ENCODE peak calls at places on chromosomes 6 and 20, in seven cellular contexts. One of them, this sample, is unnamed.
A peak's percentile ranks its signal among the peaks of the same experiment; 100 is the strongest.

GRCh38 chr6:42380208-42380979 is 71.3 kb downstream of the TRERF1 start:
- DNase-seq in cardiac muscle cell: no peak
- DNase-seq in colonic mucosa: no peak
- DNase-seq in PC-9: no peak
- DNase-seq in heart right ventricle: no peak
- DNase-seq in osteoblast: no peak
- DNase-seq in ovary: no peak
- DNase-seq in this sample: no peak

GRCh38 chr20:15682690-15683089 is 890.6 kb downstream of the KIF16B start:
- DNase-seq in cardiac muscle cell: no peak
- DNase-seq in colonic mucosa: no peak
- DNase-seq in PC-9: no peak
- DNase-seq in heart right ventricle: no peak
- DNase-seq in osteoblast: no peak
- DNase-seq in ovary: no peak
- DNase-seq in this sample: no peak

GRCh38 chr20:38308047-38308438 is 4.1 kb downstream of the BPI start:
- DNase-seq in cardiac muscle cell: peak; percentile 40
- DNase-seq in colonic mucosa: no peak
- DNase-seq in PC-9: no peak
- DNase-seq in heart right ventricle: no peak
- DNase-seq in osteoblast: no peak
- DNase-seq in ovary: no peak
- DNase-seq in this sample: no peak

GRCh38 chr20:35463455-35464300 is 8.3 kb downstream of the CEP250 start:
- DNase-seq in cardiac muscle cell: peak; percentile 81
- DNase-seq in colonic mucosa: peak; percentile 71
- DNase-seq in PC-9: peak; percentile 60
- DNase-seq in heart right ventricle: no peak
- DNase-seq in osteoblast: peak; percentile 92
- DNase-seq in ovary: peak; percentile 72
- DNase-seq in this sample: peak; percentile 58

GRCh38 chr6:9208956-9209355 is 773.6 kb upstream of the SLC35B3 start:
- DNase-seq in cardiac muscle cell: no peak
- DNase-seq in colonic mucosa: no peak
- DNase-seq in PC-9: no peak
- DNase-seq in heart right ventricle: no peak
- DNase-seq in osteoblast: no peak
- DNase-seq in ovary: no peak
- DNase-seq in this sample: no peak

GRCh38 chr20:51650685-51651134 is 108.2 kb upstream of the NFATC2 start:
- DNase-seq in cardiac muscle cell: peak; percentile 73
- DNase-seq in colonic mucosa: no peak
- DNase-seq in PC-9: no peak
- DNase-seq in heart right ventricle: no peak
- DNase-seq in osteoblast: no peak
- DNase-seq in ovary: no peak
- DNase-seq in this sample: no peak

GRCh38 chr6:118536478-118536877 is 11.6 kb upstream of the PLN start:
- DNase-seq in cardiac muscle cell: no peak
- DNase-seq in colonic mucosa: no peak
- DNase-seq in PC-9: no peak
- DNase-seq in heart right ventricle: no peak
- DNase-seq in osteoblast: no peak
- DNase-seq in ovary: no peak
- DNase-seq in this sample: no peak

GRCh38 chr20:11882651-11883050 is 35.0 kb upstream of the BTBD3 start:
- DNase-seq in cardiac muscle cell: no peak
- DNase-seq in colonic mucosa: no peak
- DNase-seq in PC-9: no peak
- DNase-seq in heart right ventricle: no peak
- DNase-seq in osteoblast: no peak
- DNase-seq in ovary: no peak
- DNase-seq in this sample: no peak

GRCh38 chr6:163408352-163408991 is 6.0 kb upstream of the QKI start:
- DNase-seq in cardiac muscle cell: no peak
- DNase-seq in colonic mucosa: no peak
- DNase-seq in PC-9: no peak
- DNase-seq in heart right ventricle: no peak
- DNase-seq in osteoblast: no peak
- DNase-seq in ovary: no peak
- DNase-seq in this sample: no peak

GRCh38 chr20:63192721-63193120 is 23.2 kb downstream of the YTHDF1 start:
- DNase-seq in cardiac muscle cell: no peak
- DNase-seq in colonic mucosa: no peak
- DNase-seq in PC-9: no peak
- DNase-seq in heart right ventricle: no peak
- DNase-seq in osteoblast: peak; percentile 75
- DNase-seq in ovary: no peak
- DNase-seq in this sample: no peak

GRCh38 chr6:33312361-33313104 is 1.3 kb downstream of the TAPBP start:
- DNase-seq in cardiac muscle cell: peak; percentile 72
- DNase-seq in colonic mucosa: peak; percentile 94
- DNase-seq in PC-9: peak; percentile 76
- DNase-seq in heart right ventricle: peak; percentile 29
- DNase-seq in osteoblast: peak; percentile 86
- DNase-seq in ovary: peak; percentile 78
- DNase-seq in this sample: peak; percentile 90

GRCh38 chr6:16061833-16062232 is 67.1 kb upstream of the MYLIP start:
- DNase-seq in cardiac muscle cell: no peak
- DNase-seq in colonic mucosa: no peak
- DNase-seq in PC-9: no peak
- DNase-seq in heart right ventricle: no peak
- DNase-seq in osteoblast: no peak
- DNase-seq in ovary: no peak
- DNase-seq in this sample: no peak

GRCh38 chr20:53871541-53871940 is 198.9 kb downstream of the BCAS1 start:
- DNase-seq in cardiac muscle cell: no peak
- DNase-seq in colonic mucosa: no peak
- DNase-seq in PC-9: no peak
- DNase-seq in heart right ventricle: no peak
- DNase-seq in osteoblast: no peak
- DNase-seq in ovary: no peak
- DNase-seq in this sample: no peak
- H3K4me1 ChIP-seq in cardiac muscle cell: peaks cover 14% of the 10 kb centered on the region
- H3K4me1 ChIP-seq in colonic mucosa: peaks cover 10% of the 10 kb centered on the region
- H3K4me1 ChIP-seq in PC-9: peaks cover 52% of the 10 kb centered on the region
- H3K4me1 ChIP-seq in heart right ventricle: peaks cover 27% of the 10 kb centered on the region
- H3K4me1 ChIP-seq in osteoblast: peaks cover 34% of the 10 kb centered on the region
- H3K4me1 ChIP-seq in ovary: peaks cover 6% of the 10 kb centered on the region
- H3K4me1 ChIP-seq in this sample: peaks cover 5% of the 10 kb centered on the region

GRCh38 chr6:169014681-169015080 is 239.0 kb downstream of the THBS2 start:
- DNase-seq in cardiac muscle cell: no peak
- DNase-seq in colonic mucosa: no peak
- DNase-seq in PC-9: no peak
- DNase-seq in heart right ventricle: no peak
- DNase-seq in osteoblast: no peak
- DNase-seq in ovary: no peak
- DNase-seq in this sample: no peak
- H3K9me3 ChIP-seq in cardiac muscle cell: no peaks in the 10 kb centered on the region
- H3K9me3 ChIP-seq in colonic mucosa: no peaks in the 10 kb centered on the region
- H3K9me3 ChIP-seq in PC-9: no peaks in the 10 kb centered on the region
- H3K9me3 ChIP-seq in heart right ventricle: no peaks in the 10 kb centered on the region
- H3K9me3 ChIP-seq in osteoblast: peaks cover 4% of the 10 kb centered on the region
- H3K9me3 ChIP-seq in ovary: no peaks in the 10 kb centered on the region
- H3K9me3 ChIP-seq in this sample: no peaks in the 10 kb centered on the region

DNA sequence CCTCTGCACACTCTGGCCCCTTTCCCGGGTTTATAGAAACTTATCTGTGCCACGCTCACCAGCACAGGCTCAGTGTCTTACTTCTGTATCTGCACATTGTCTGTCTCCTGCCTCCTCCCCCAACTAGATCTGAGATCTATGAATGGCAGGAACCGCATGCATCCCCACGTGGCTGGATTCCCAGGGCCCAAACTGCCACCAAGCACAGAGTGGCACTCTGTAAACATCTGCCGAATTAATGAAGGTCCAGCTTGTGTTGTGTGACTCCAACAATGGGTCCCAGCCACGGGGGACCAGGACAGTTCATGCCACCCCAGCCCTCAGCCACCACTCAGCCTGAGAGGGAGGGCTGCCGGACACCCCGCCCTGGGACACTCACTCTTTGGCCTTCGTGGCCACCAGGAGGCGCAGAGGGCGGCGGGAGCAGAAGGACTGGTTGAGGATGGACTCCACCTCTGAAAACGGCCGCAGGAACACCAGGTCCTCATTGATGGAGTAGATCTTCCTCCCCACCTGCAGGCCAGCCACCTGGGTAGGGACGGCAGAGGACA is 171.1 kb downstream of the PREX1 start:
- DNase-seq in cardiac muscle cell: no peak
- DNase-seq in colonic mucosa: no peak
- DNase-seq in PC-9: peak; percentile 65
- DNase-seq in heart right ventricle: no peak
- DNase-seq in osteoblast: peak; percentile 83
- DNase-seq in ovary: no peak
- DNase-seq in this sample: no peak
- TF ChIP-seq CTCF in cardiac muscle cell: peak; percentile 13
- TF ChIP-seq CTCF in colonic mucosa: no peak
- TF ChIP-seq CTCF in PC-9: peak; percentile 64
- TF ChIP-seq CTCF in heart right ventricle: no peak
- TF ChIP-seq CTCF in osteoblast: peak; percentile 24
- TF ChIP-seq CTCF in ovary: no peak
- TF ChIP-seq CTCF in this sample: peak; percentile 8

GRCh38 chr6:35674594-35674993 is 14.1 kb downstream of the FKBP5 start:
- DNase-seq in cardiac muscle cell: no peak
- DNase-seq in colonic mucosa: no peak
- DNase-seq in PC-9: no peak
- DNase-seq in heart right ventricle: no peak
- DNase-seq in osteoblast: no peak
- DNase-seq in ovary: no peak
- DNase-seq in this sample: no peak
- H3K4me1 ChIP-seq in cardiac muscle cell: no peaks in the 10 kb centered on the region
- H3K4me1 ChIP-seq in colonic mucosa: peaks cover 6% of the 10 kb centered on the region
- H3K4me1 ChIP-seq in PC-9: no peaks in the 10 kb centered on the region
- H3K4me1 ChIP-seq in heart right ventricle: peaks cover 45% of the 10 kb centered on the region
- H3K4me1 ChIP-seq in osteoblast: peaks cover 18% of the 10 kb centered on the region
- H3K4me1 ChIP-seq in ovary: peaks cover 11% of the 10 kb centered on the region
- H3K4me1 ChIP-seq in this sample: peaks cover 84% of the 10 kb centered on the region

DNA sequence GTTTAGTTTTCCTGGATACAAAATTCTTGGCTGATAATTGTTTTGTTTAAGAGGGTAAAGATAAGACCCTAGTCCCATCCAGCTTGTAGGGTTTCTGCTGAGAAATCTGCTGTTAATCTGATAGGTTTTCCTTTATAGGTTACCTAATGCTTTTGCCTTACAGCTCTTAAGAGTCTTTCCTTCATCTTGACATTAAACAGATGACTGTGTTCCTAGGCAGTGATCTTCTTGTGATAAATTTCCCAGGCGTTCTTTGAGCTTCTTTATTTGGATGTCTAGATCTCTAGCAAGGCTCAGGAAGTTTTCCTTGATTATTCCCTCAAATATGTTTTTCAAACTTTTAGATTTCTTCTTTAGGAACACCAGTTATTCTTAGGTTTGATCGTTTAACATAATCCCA is 134.0 kb downstream of the MAP3K4 start:
- DNase-seq in cardiac muscle cell: no peak
- DNase-seq in colonic mucosa: no peak
- DNase-seq in PC-9: no peak
- DNase-seq in heart right ventricle: no peak
- DNase-seq in osteoblast: no peak
- DNase-seq in ovary: no peak
- DNase-seq in this sample: no peak
- H3K9me3 ChIP-seq in cardiac muscle cell: no peaks in the 10 kb centered on the region
- H3K9me3 ChIP-seq in colonic mucosa: no peaks in the 10 kb centered on the region
- H3K9me3 ChIP-seq in PC-9: no peaks in the 10 kb centered on the region
- H3K9me3 ChIP-seq in heart right ventricle: no peaks in the 10 kb centered on the region
- H3K9me3 ChIP-seq in osteoblast: no peaks in the 10 kb centered on the region
- H3K9me3 ChIP-seq in ovary: no peaks in the 10 kb centered on the region
- H3K9me3 ChIP-seq in this sample: no peaks in the 10 kb centered on the region

GRCh38 chr6:158145940-158146339 is 22.1 kb downstream of the SERAC1 start:
- DNase-seq in cardiac muscle cell: no peak
- DNase-seq in colonic mucosa: no peak
- DNase-seq in PC-9: no peak
- DNase-seq in heart right ventricle: no peak
- DNase-seq in osteoblast: no peak
- DNase-seq in ovary: no peak
- DNase-seq in this sample: no peak

GRCh38 chr6:158142789-158143188 is 25.3 kb downstream of the SERAC1 start:
- DNase-seq in cardiac muscle cell: peak; percentile 43
- DNase-seq in colonic mucosa: no peak
- DNase-seq in PC-9: no peak
- DNase-seq in heart right ventricle: no peak
- DNase-seq in osteoblast: peak; percentile 77
- DNase-seq in ovary: no peak
- DNase-seq in this sample: no peak

GRCh38 chr6:158149641-158150040 is 18.4 kb downstream of the SERAC1 start:
- DNase-seq in cardiac muscle cell: peak; percentile 28
- DNase-seq in colonic mucosa: no peak
- DNase-seq in PC-9: no peak
- DNase-seq in heart right ventricle: no peak
- DNase-seq in osteoblast: peak; percentile 88
- DNase-seq in ovary: no peak
- DNase-seq in this sample: no peak

GRCh38 chr6:158143700-158144099 is 24.4 kb downstream of the SERAC1 start:
- DNase-seq in cardiac muscle cell: peak; percentile 41
- DNase-seq in colonic mucosa: no peak
- DNase-seq in PC-9: no peak
- DNase-seq in heart right ventricle: no peak
- DNase-seq in osteoblast: peak; percentile 51
- DNase-seq in ovary: no peak
- DNase-seq in this sample: no peak
- TF ChIP-seq CTCF in cardiac muscle cell: peak; percentile 32
- TF ChIP-seq CTCF in colonic mucosa: no peak
- TF ChIP-seq CTCF in PC-9: peak; percentile 38
- TF ChIP-seq CTCF in heart right ventricle: no peak
- TF ChIP-seq CTCF in osteoblast: peak; percentile 51
- TF ChIP-seq CTCF in ovary: no peak
- TF ChIP-seq CTCF in this sample: no peak

GRCh38 chr6:44127186-44128019 is at the start of the genes MRPL14 and TMEM63B:
- DNase-seq in cardiac muscle cell: peak; percentile 93
- DNase-seq in colonic mucosa: peak; percentile 88
- DNase-seq in PC-9: peak; percentile 88
- DNase-seq in heart right ventricle: peak; percentile 93
- DNase-seq in osteoblast: peak; percentile 100
- DNase-seq in ovary: peak; percentile 89
- DNase-seq in this sample: peak; percentile 86
- H3K4me1 ChIP-seq in cardiac muscle cell: peaks cover 37% of the 10 kb centered on the region
- H3K4me1 ChIP-seq in colonic mucosa: peaks cover 24% of the 10 kb centered on the region
- H3K4me1 ChIP-seq in PC-9: peaks cover 44% of the 10 kb centered on the region
- H3K4me1 ChIP-seq in heart right ventricle: peaks cover 62% of the 10 kb centered on the region
- H3K4me1 ChIP-seq in osteoblast: peaks cover 38% of the 10 kb centered on the region
- H3K4me1 ChIP-seq in ovary: peaks cover 6% of the 10 kb centered on the region
- H3K4me1 ChIP-seq in this sample: peaks cover 53% of the 10 kb centered on the region

GRCh38 chr20:29448806-29449470 is 1808.5 kb upstream of the DEFB115 start:
- DNase-seq in cardiac muscle cell: no peak
- DNase-seq in colonic mucosa: no peak
- DNase-seq in PC-9: no peak
- DNase-seq in heart right ventricle: no peak
- DNase-seq in osteoblast: peak; percentile 55
- DNase-seq in ovary: no peak
- DNase-seq in this sample: no peak

GRCh38 chr20:29452186-29452585 is 1805.3 kb upstream of the DEFB115 start:
- DNase-seq in cardiac muscle cell: no peak
- DNase-seq in colonic mucosa: no peak
- DNase-seq in PC-9: no peak
- DNase-seq in heart right ventricle: no peak
- DNase-seq in osteoblast: no peak
- DNase-seq in ovary: no peak
- DNase-seq in this sample: no peak
- H3K9me3 ChIP-seq in cardiac muscle cell: no peaks in the 10 kb centered on the region
- H3K9me3 ChIP-seq in colonic mucosa: no peaks in the 10 kb centered on the region
- H3K9me3 ChIP-seq in PC-9: no peaks in the 10 kb centered on the region
- H3K9me3 ChIP-seq in heart right ventricle: no peaks in the 10 kb centered on the region
- H3K9me3 ChIP-seq in osteoblast: no peaks in the 10 kb centered on the region
- H3K9me3 ChIP-seq in ovary: no peaks in the 10 kb centered on the region
- H3K9me3 ChIP-seq in this sample: no peaks in the 10 kb centered on the region

GRCh38 chr20:9353180-9353915 is 161.0 kb upstream of the LAMP5 start:
- DNase-seq in cardiac muscle cell: no peak
- DNase-seq in colonic mucosa: no peak
- DNase-seq in PC-9: no peak
- DNase-seq in heart right ventricle: no peak
- DNase-seq in osteoblast: no peak
- DNase-seq in ovary: no peak
- DNase-seq in this sample: no peak
- TF ChIP-seq CTCF in cardiac muscle cell: peak; percentile 2
- TF ChIP-seq CTCF in colonic mucosa: no peak
- TF ChIP-seq CTCF in PC-9: no peak
- TF ChIP-seq CTCF in heart right ventricle: peak; percentile 27
- TF ChIP-seq CTCF in osteoblast: peak; percentile 22
- TF ChIP-seq CTCF in ovary: no peak
- TF ChIP-seq CTCF in this sample: no peak